ENCODE peak calls at places on chromosomes 4 and X, in seven cellular contexts. G, P, T, K, M, N and Z are unnamed samples.

GRCh38 chr4:71426381-71427042 is 87.7 kb downstream of the SLC4A4 start:
- DNase-seq in G (no peak), P (no peak), T (no peak), K (no peak), M (no peak), N (no peak), Z (no peak)

GRCh38 chrX:114162068-114162735 is 421.7 kb upstream of the HTR2C start:
- DNase-seq in G (no peak), P (no peak), T (no peak), K (no peak), M (no peak), N (no peak), Z (no peak)

GRCh38 chr4:138007572-138007971 is 234.6 kb downstream of the SLC7A11 start:
- DNase-seq in G (no peak), P (no peak), T (no peak), K (no peak), M (peak; percentile 17), N (no peak), Z (no peak)

GRCh38 chrX:29662759-29663503 is 552.4 kb upstream of the MAGEB2 start:
- DNase-seq in G (no peak), P (no peak), T (peak; percentile 71), K (no peak), M (peak; percentile 34), N (no peak), Z (no peak)

GRCh38 chrX:135985123-135985973 is at the start of gene SLC9A6:
- DNase-seq in G (peak; percentile 64), P (peak; percentile 72), T (peak; percentile 62), K (peak; percentile 33), M (peak; percentile 84), N (peak; percentile 75), Z (peak; percentile 73)

GRCh38 chrX:39772057-39772832 is 325.5 kb downstream of the BCOR start:
- DNase-seq in G (no peak), P (peak; percentile 61), T (no peak), K (peak; percentile 12), M (no peak), N (no peak), Z (no peak)

GRCh38 chr4:172042714-172043114 is 229.5 kb downstream of the GALNTL6 start:
- DNase-seq in G (no peak), P (no peak), T (no peak), K (peak; percentile 8), M (no peak), N (peak; percentile 80), Z (no peak)

GRCh38 chr4:47722176-47722575 is 115.7 kb downstream of the CORIN start:
- DNase-seq in G (no peak), P (no peak), T (no peak), K (no peak), M (no peak), N (no peak), Z (no peak)

GRCh38 chr4:184103755-184104367 is 113.8 kb downstream of the ENPP6 start:
- DNase-seq in G (no peak), P (no peak), T (no peak), K (no peak), M (no peak), N (no peak), Z (no peak)

GRCh38 chr4:60729194-60729593 is 470.9 kb upstream of the ADGRL3 start:
- DNase-seq in G (no peak), P (no peak), T (no peak), K (no peak), M (peak; percentile 6), N (no peak), Z (no peak)

GRCh38 chr4:1538096-1538410 is 131.8 kb upstream of the NKX1-1 start:
- DNase-seq in G (no peak), P (no peak), T (no peak), K (no peak), M (no peak), N (no peak), Z (peak; percentile 48)

GRCh38 chrX:150364347-150365050 is 1.4 kb downstream of the MAMLD1 start:
- DNase-seq in G (peak; percentile 9), P (no peak), T (no peak), K (no peak), M (peak; percentile 14), N (no peak), Z (peak; percentile 19)

GRCh38 chr4:80185787-80186548 is 11.3 kb upstream of the PRDM8 start:
- DNase-seq in G (no peak), P (no peak), T (no peak), K (no peak), M (no peak), N (no peak), Z (no peak)

GRCh38 chr4:15771419-15772058 is 6.6 kb upstream of the CD38 start:
- DNase-seq in G (no peak), P (peak; percentile 73), T (no peak), K (no peak), M (no peak), N (no peak), Z (no peak)

GRCh38 chrX:12076046-12076445 is 62.2 kb upstream of the FRMPD4 start:
- DNase-seq in G (no peak), P (no peak), T (no peak), K (no peak), M (no peak), N (no peak), Z (no peak)

GRCh38 chr4:83664741-83665140 is 128.8 kb downstream of the GPAT3 start:
- DNase-seq in G (no peak), P (no peak), T (no peak), K (no peak), M (no peak), N (no peak), Z (no peak)

GRCh38 chrX:49002091-49002935 is at the start of gene GRIPAP1:
- DNase-seq in G (peak; percentile 87), P (peak; percentile 87), T (peak; percentile 85), K (peak; percentile 85), M (peak; percentile 93), N (peak; percentile 88), Z (peak; percentile 84)

GRCh38 chr4:153467154-153467896 is 1.2 kb downstream of the TMEM131L start:
- DNase-seq in G (peak; percentile 11), P (peak; percentile 95), T (peak; percentile 22), K (no peak), M (peak; percentile 28), N (peak; percentile 32), Z (peak; percentile 45)

GRCh38 chr4:13763707-13764106 is 136.2 kb upstream of the BOD1L1 start:
- DNase-seq in G (no peak), P (no peak), T (no peak), K (no peak), M (no peak), N (no peak), Z (no peak)

GRCh38 chr4:60582167-60582566 is 618.0 kb upstream of the ADGRL3 start:
- DNase-seq in G (no peak), P (peak; percentile 62), T (no peak), K (no peak), M (no peak), N (no peak), Z (no peak)